ENCODE peak calls at places on chromosomes 3 and 15, in ten cellular contexts. E is right lobe of liver, T is heart left ventricle, Q is uterus, N is thyroid gland, H is body of pancreas, G is transverse colon, L is stomach, F is prostate gland, A is breast epithelium. M is an unnamed sample. For H3K36me3, the result is how much of the 10 kb centered on the place peaks cover.

GRCh38 chr3:42013652-42014442 is 51.9 kb upstream of the ULK4 start:
- DNase-seq in E (peak), N (peak), L (peak), H (peak), T (peak), G (peak), Q (peak), A (no peak), F (no peak), M (peak)

GRCh38 chr15:41689083-41689482 is 28.9 kb downstream of the MGA start:
- DNase-seq in Q (no peak), G (no peak), A (no peak), E (no peak), F (no peak), L (no peak), N (no peak), T (no peak), H (no peak), M (no peak)

GRCh38 chr15:56460046-56460445 is 4.9 kb downstream of the MNS1 start:
- DNase-seq in Q (no peak), L (no peak), H (no peak), G (no peak), F (no peak), N (no peak), T (no peak), A (no peak), E (no peak), M (no peak)

GRCh38 chr3:194906229-194906629 is 220.5 kb downstream of the FAM43A start:
- DNase-seq in A (peak), E (no peak), H (no peak), Q (no peak), L (no peak), T (no peak), G (no peak), N (no peak), F (no peak), M (no peak)

GRCh38 chr15:56653787-56654186 is 79.5 kb downstream of the ZNF280D start:
- DNase-seq in G (no peak), A (no peak), F (no peak), E (no peak), L (no peak), N (no peak), T (no peak), Q (peak), H (no peak), M (no peak)

GRCh38 chr15:73794501-73795133 is 41.5 kb upstream of the INSYN1 start:
- DNase-seq in G (no peak), T (no peak), F (no peak), E (no peak), L (no peak), N (peak), Q (no peak), H (no peak), A (no peak), M (no peak)

GRCh38 chr15:74988007-74988800 is 7.2 kb upstream of the SCAMP5 start:
- DNase-seq in L (peak), Q (no peak), E (no peak), A (no peak), F (no peak), N (peak), T (peak), G (peak), H (peak), M (no peak)

GRCh38 chr15:88982304-88982945 is 69.2 kb upstream of the MFGE8 start:
- DNase-seq in F (no peak), N (peak), Q (peak), A (peak), G (peak), T (peak), E (no peak), H (peak), L (no peak), M (no peak)

GRCh38 chr3:47475029-47475569 is 642 bp downstream of the SCAP start:
- DNase-seq in F (no peak), N (peak), H (no peak), L (no peak), E (no peak), T (no peak), Q (no peak), A (no peak), G (peak), M (no peak)

GRCh38 chr3:47476644-47477199 is 981 bp upstream of the SCAP start:
- DNase-seq in G (peak), N (no peak), A (no peak), T (no peak), F (no peak), H (no peak), Q (no peak), L (no peak), E (no peak), M (no peak)

GRCh38 chr3:47476330-47476626 is 537 bp upstream of the SCAP start:
- DNase-seq in A (no peak), Q (no peak), H (no peak), F (no peak), N (no peak), E (no peak), T (no peak), G (no peak), L (no peak), M (no peak)

GRCh38 chr3:47478022-47478421 is 2.3 kb upstream of the SCAP start:
- DNase-seq in Q (no peak), F (no peak), A (no peak), N (peak), T (no peak), E (no peak), G (no peak), L (no peak), H (no peak), M (no peak)

DNA sequence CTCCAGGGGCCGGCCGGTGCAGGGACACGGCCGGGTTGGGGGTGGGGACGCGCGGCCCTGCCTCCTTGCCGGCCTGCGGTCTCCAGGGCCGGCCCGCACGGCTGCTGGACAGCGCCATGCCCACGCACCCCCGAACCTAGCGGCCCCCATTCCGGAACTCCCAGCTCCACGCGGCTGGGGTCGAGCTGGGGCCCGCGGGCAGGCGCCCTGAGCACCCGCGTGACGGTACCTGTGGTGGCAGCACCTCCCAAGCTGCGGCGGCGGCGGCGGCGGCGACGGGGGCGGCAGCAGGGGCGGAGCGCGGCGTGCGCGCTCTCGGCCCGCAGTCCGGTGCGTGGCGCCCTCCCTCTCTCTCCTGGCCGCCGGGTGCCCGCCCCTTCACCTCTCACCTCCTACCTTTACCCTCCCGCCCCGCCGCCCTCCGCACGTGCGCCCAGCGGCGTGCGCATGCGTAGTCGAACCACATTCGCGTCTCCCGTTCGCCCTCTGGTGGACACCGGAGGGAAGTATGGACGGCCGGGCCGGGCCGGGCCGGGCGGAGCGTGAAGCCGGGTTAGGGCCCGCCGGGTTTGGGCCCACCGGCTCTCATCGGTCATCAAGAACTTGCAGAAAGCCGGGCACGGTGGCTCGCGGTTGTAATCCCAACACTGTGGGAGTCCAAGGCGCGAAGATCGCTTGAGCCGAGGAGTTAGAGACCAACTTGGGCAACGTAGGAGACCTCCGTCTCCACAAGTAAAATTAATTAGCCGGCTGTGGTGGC is at the start of gene SCAP:
- DNase-seq in N (peak), Q (peak), L (peak), F (peak), A (peak), H (peak), E (peak), T (peak), G (peak), M (peak)
- TF ChIP-seq POLR2A in N (no peak), Q (peak), L (no peak), F (peak), A (no peak), H (peak), E (peak), T (no peak), G (peak), M (peak)

GRCh38 chr3:69144631-69145244 is 22.3 kb upstream of the LMOD3 start:
- DNase-seq in F (no peak), H (no peak), A (no peak), E (no peak), N (no peak), T (no peak), L (no peak), G (no peak), Q (no peak), M (no peak)
- H3K36me3 ChIP-seq in F (under half), H (under half), A (under half), E (under half), N (under half), T (under half), L (under half), G (under half), Q (under half), M (under half)

DNA sequence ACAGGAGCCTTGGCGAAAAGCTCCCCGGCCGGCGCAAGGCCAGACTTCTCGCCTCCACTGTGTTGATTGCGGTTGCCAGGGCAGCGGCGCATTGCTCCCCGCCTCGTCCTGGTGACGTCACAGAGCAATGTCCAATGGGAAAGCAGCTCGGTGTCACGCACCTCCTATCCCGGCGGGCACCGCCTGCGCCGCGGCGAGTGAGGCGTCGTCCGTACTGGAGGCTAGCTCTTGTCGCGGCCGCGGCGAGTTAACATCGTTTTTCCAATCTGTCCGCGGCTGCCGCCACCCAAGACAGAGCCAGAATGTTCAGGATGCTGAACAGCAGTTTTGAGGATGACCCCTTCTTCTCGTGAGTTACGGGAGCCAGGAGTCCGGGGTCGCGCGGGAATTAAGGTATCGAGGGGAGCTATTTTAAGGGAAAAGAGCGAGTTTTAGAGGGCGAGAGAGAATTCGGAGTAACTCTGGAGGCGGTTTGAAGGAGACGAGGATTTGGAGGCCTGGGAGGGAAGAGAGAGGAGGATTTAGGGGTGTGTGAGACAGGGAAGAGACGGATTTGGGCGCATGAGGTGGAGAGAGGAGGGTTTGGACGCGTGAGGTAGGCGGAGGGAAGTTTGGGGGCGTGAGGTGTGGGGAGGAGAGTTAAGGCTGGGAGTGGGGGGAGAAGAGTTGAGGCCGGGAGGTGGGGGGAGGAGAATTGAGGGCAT is at the start of gene MLF1:
- DNase-seq in G (peak), L (peak), A (peak), E (peak), F (peak), N (peak), T (peak), Q (peak), H (peak), M (peak)
- TF ChIP-seq POLR2A in G (peak), L (no peak), A (peak), E (peak), F (peak), N (no peak), T (peak), Q (peak), H (peak), M (peak)

GRCh38 chr3:154290187-154290586 is 34.1 kb downstream of the DHX36 start:
- DNase-seq in H (no peak), E (no peak), A (no peak), T (no peak), L (no peak), N (no peak), Q (no peak), F (no peak), G (no peak), M (no peak)
- H3K36me3 ChIP-seq in H (under half), E (half or more), A (under half), T (half or more), L (half or more), N (half or more), Q (under half), F (under half), G (under half), M (under half)